ENCODE peak calls at places on chromosome 19, in seven cellular contexts. L is DMS53; V is germinal center; K is AG09309; P is activated CD4-positive, CD25-positive, alpha-beta regulatory T cell; G is WTC11; Z is activated CD4-positive, alpha-beta T cell treated with anti-CD3 and anti-CD28 coated beads, Interleukin-2, amount 10 ng/mL, durations not matched to agents 7 days and 5 days. A is an unnamed sample.

GRCh38 chr19:3324405-3324856 is 42.0 kb upstream of the NFIC start:
- DNase-seq in L (peak), V (peak), K (no peak), P (peak), G (peak), Z (peak), A (no peak)

GRCh38 chr19:10219678-10220077 is 11.5 kb downstream of the S1PR2 start:
- DNase-seq in L (peak), V (peak), K (no peak), P (no peak), G (peak), Z (peak), A (no peak)

GRCh38 chr19:11239377-11240000 is at the start of gene ANGPTL8:
- DNase-seq in L (no peak), V (no peak), K (no peak), P (no peak), G (no peak), Z (no peak), A (no peak)

GRCh38 chr19:55802281-55802680 is 29.5 kb downstream of the NLRP11 start:
- DNase-seq in L (no peak), V (no peak), K (no peak), P (no peak), G (no peak), Z (no peak), A (no peak)

GRCh38 chr19:43984687-43985000 is 656 bp downstream of the ZNF155 start:
- DNase-seq in L (peak), V (no peak), K (no peak), P (no peak), G (no peak), Z (peak), A (no peak)

GRCh38 chr19:10289836-10290438 is at the start of gene ICAM5:
- DNase-seq in L (peak), V (peak), K (no peak), P (no peak), G (no peak), Z (no peak), A (no peak)

GRCh38 chr19:5627395-5627904 is 4.6 kb downstream of the SAFB start:
- DNase-seq in L (no peak), V (peak), K (no peak), P (no peak), G (peak), Z (peak), A (no peak)

GRCh38 chr19:5718579-5719273 is 1.2 kb downstream of the LONP1 start:
- DNase-seq in L (peak), V (no peak), K (peak), P (no peak), G (no peak), Z (peak), A (peak)

GRCh38 chr19:18639706-18640105 is 2.9 kb downstream of the KLHL26 start:
- DNase-seq in L (no peak), V (no peak), K (no peak), P (no peak), G (no peak), Z (no peak), A (no peak)

GRCh38 chr19:55000761-55001160 is 34.6 kb downstream of the NLRP2 start:
- DNase-seq in L (no peak), V (no peak), K (no peak), P (no peak), G (no peak), Z (no peak), A (no peak)

GRCh38 chr19:688214-688613 is 7.0 kb downstream of the PRSS57 start:
- DNase-seq in L (no peak), V (no peak), K (no peak), P (no peak), G (no peak), Z (no peak), A (no peak)

GRCh38 chr19:1796395-1797142 is 15.5 kb downstream of the ATP8B3 start:
- DNase-seq in L (peak), V (no peak), K (no peak), P (no peak), G (no peak), Z (no peak), A (no peak)

GRCh38 chr19:4016903-4017638 is 9.5 kb downstream of the PIAS4 start:
- DNase-seq in L (no peak), V (no peak), K (no peak), P (no peak), G (no peak), Z (no peak), A (no peak)

GRCh38 chr19:6587998-6588507 is 2.9 kb downstream of the CD70 start:
- DNase-seq in L (no peak), V (peak), K (no peak), P (no peak), G (no peak), Z (no peak), A (no peak)

GRCh38 chr19:46060012-46060411 is 19.2 kb upstream of the IGFL4 start:
- DNase-seq in L (no peak), V (no peak), K (no peak), P (no peak), G (no peak), Z (no peak), A (no peak)

GRCh38 chr19:16957151-16957662 is 68.4 kb downstream of the F2RL3 start:
- DNase-seq in L (no peak), V (no peak), K (peak), P (no peak), G (no peak), Z (no peak), A (peak)

GRCh38 chr19:41808663-41809566 is 12.5 kb downstream of the CEACAM3 start:
- DNase-seq in L (no peak), V (no peak), K (no peak), P (no peak), G (no peak), Z (no peak), A (no peak)

GRCh38 chr19:35247526-35248309 is 1.1 kb upstream of the LSR start:
- DNase-seq in L (peak), V (peak), K (no peak), P (peak), G (peak), Z (peak), A (no peak)

GRCh38 chr19:5950744-5951143 is 27.2 kb downstream of the RANBP3 start:
- DNase-seq in L (no peak), V (no peak), K (no peak), P (no peak), G (no peak), Z (no peak), A (no peak)

GRCh38 chr19:9869008-9869617 is 34.0 kb downstream of the PIN1 start:
- DNase-seq in L (no peak), V (no peak), K (no peak), P (no peak), G (no peak), Z (no peak), A (no peak)

GRCh38 chr19:17328517-17329060 is 6.1 kb downstream of the ANO8 start:
- DNase-seq in L (peak), V (no peak), K (no peak), P (peak), G (peak), Z (no peak), A (no peak)

GRCh38 chr19:12166596-12166995 is 3.7 kb downstream of the ZNF136 start:
- DNase-seq in L (no peak), V (no peak), K (no peak), P (no peak), G (no peak), Z (no peak), A (no peak)

A was measured in stromal cell of bone marrow.